ENCODE peak calls at places on chromosomes 1 and 21, in nine cellular contexts. H, O, Y, K, X, S, V, R and W are unnamed samples.
A peak's percentile ranks its signal among the peaks of the same experiment; 100 is the strongest.

GRCh38 chr1:86868477-86868876 is 45.4 kb downstream of the SELENOF start:
- DNase-seq in H (no peak), O (no peak), Y (no peak), K (peak; percentile 49), X (no peak), S (no peak), V (no peak), R (peak; percentile 15), W (no peak)

GRCh38 chr1:172244865-172245264 is 175.6 kb upstream of the C1orf105 start:
- DNase-seq in H (no peak), O (no peak), Y (no peak), K (no peak), X (no peak), S (no peak), V (no peak), R (no peak), W (no peak)

GRCh38 chr1:209643295-209644020 is 8.8 kb downstream of the LAMB3 start:
- DNase-seq in H (no peak), O (no peak), Y (peak; percentile 81), K (peak; percentile 61), X (no peak), S (no peak), V (no peak), R (no peak), W (no peak)

GRCh38 chr21:45253180-45253579 is 34.5 kb downstream of the POFUT2 start:
- DNase-seq in H (no peak), O (no peak), Y (no peak), K (peak; percentile 11), X (peak; percentile 31), S (no peak), V (peak; percentile 41), R (peak; percentile 22), W (peak; percentile 6)

GRCh38 chr1:224510880-224511645 is 76.5 kb upstream of the WDR26 start:
- DNase-seq in H (no peak), O (no peak), Y (no peak), K (no peak), X (no peak), S (no peak), V (no peak), R (peak; percentile 70), W (no peak)

GRCh38 chr1:53175302-53175913 is 21.2 kb upstream of the CPT2 start:
- DNase-seq in H (no peak), O (no peak), Y (no peak), K (no peak), X (no peak), S (no peak), V (no peak), R (peak; percentile 29), W (no peak)

GRCh38 chr21:42456457-42456856 is 39.6 kb downstream of the RSPH1 start:
- DNase-seq in H (no peak), O (no peak), Y (no peak), K (no peak), X (no peak), S (no peak), V (peak; percentile 62), R (peak; percentile 24), W (no peak)

GRCh38 chr1:234612352-234613127 is 2.6 kb upstream of the IRF2BP2 start:
- DNase-seq in H (peak; percentile 94), O (peak; percentile 86), Y (peak; percentile 89), K (peak; percentile 100), X (peak; percentile 86), S (peak; percentile 80), V (peak; percentile 91), R (peak; percentile 99), W (peak; percentile 51)

GRCh38 chr1:1573843-1574720 is 581 bp downstream of the SSU72 start:
- DNase-seq in H (peak; percentile 80), O (no peak), Y (peak; percentile 63), K (peak; percentile 62), X (peak; percentile 67), S (peak; percentile 90), V (peak; percentile 92), R (peak; percentile 64), W (no peak)
- TF ChIP-seq CTCF in H (no peak), O (peak; percentile 58), Y (peak; percentile 5), K (no peak), X (no peak), S (no peak), V (no peak), R (peak; percentile 13), W (peak; percentile 42)

GRCh38 chr1:35190784-35191183 is 2.2 kb downstream of the SFPQ start:
- DNase-seq in H (no peak), O (no peak), Y (no peak), K (no peak), X (no peak), S (no peak), V (no peak), R (no peak), W (no peak)

GRCh38 chr1:35188578-35189392 is 4.2 kb downstream of the SFPQ start:
- DNase-seq in H (peak; percentile 30), O (no peak), Y (no peak), K (no peak), X (no peak), S (no peak), V (no peak), R (no peak), W (no peak)

GRCh38 chr1:35192853-35193664 is at the start of gene SFPQ:
- DNase-seq in H (peak; percentile 99), O (peak; percentile 97), Y (peak; percentile 95), K (peak; percentile 99), X (peak; percentile 99), S (peak; percentile 96), V (peak; percentile 95), R (peak; percentile 100), W (peak; percentile 97)

GRCh38 chr1:35191429-35192055 is 1.4 kb downstream of the SFPQ start:
- DNase-seq in H (no peak), O (no peak), Y (no peak), K (no peak), X (no peak), S (no peak), V (no peak), R (no peak), W (no peak)

DNA sequence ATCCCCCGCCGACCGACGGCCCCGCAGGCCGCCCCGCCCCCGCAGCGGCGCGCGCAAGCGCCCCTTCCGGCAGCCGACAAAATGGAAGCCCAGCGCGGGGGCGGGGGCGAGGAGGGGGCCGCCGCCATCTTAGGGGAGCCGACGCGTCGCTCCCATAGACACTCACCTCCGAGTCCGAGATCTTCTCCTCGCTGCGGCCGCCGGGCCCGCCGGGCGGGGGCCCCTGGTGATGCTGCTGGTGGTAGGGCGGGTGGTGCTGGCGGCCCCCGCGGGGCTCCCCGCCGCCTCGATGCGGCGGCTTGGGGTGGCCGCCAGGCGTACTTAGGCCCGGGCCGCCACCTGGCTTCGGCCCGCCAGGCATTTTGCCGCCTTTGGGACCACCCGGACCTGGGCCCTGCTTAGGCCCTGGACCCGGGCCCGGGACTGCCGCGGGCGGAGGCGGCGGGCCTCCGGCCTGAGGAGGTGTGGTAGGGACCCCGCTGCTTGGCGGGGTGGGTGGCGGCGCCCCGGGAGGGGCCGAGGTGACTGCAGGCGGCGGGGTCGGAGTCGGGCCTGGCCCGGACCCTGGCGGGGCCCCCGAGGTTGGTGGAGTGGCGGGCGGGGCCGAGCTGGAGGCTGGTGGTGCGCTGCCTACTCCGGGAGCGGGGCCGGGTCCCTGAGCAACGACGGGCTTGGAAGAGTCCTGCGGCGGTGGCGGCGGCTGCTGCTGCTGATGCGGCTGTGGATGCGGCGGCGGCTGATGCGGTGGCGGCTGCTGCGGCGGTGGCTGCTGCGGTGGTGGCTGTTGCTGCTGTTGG is 691 bp downstream of the SFPQ start:
- DNase-seq in H (peak; percentile 90), O (peak; percentile 88), Y (peak; percentile 88), K (peak; percentile 79), X (peak; percentile 91), S (peak; percentile 94), V (peak; percentile 97), R (peak; percentile 77), W (peak; percentile 75)
- TF ChIP-seq CTCF in H (no peak), O (peak; percentile 47), Y (peak; percentile 30), K (peak; percentile 15), X (no peak), S (no peak), V (no peak), R (no peak), W (peak; percentile 43)

GRCh38 chr1:3650248-3651010 is 526 bp upstream of the WRAP73 start:
- DNase-seq in H (no peak), O (no peak), Y (no peak), K (no peak), X (no peak), S (peak; percentile 39), V (peak; percentile 81), R (no peak), W (no peak)

GRCh38 chr1:3651011-3651938 is 1.0 kb upstream of the TP73 start:
- DNase-seq in H (no peak), O (no peak), Y (no peak), K (no peak), X (no peak), S (peak; percentile 53), V (peak; percentile 80), R (peak; percentile 9), W (no peak)

GRCh38 chr1:3646596-3646995 is 3.3 kb downstream of the WRAP73 start:
- DNase-seq in H (no peak), O (no peak), Y (no peak), K (no peak), X (no peak), S (no peak), V (peak; percentile 39), R (no peak), W (no peak)

GRCh38 chr1:3651939-3652537 is at the start of gene TP73:
- DNase-seq in H (no peak), O (no peak), Y (no peak), K (no peak), X (no peak), S (peak; percentile 47), V (peak; percentile 82), R (no peak), W (no peak)

GRCh38 chr1:3649342-3650247 is at the start of gene WRAP73:
- DNase-seq in H (peak; percentile 95), O (no peak), Y (peak; percentile 90), K (peak; percentile 87), X (peak; percentile 85), S (peak; percentile 94), V (peak; percentile 95), R (peak; percentile 92), W (peak; percentile 80)
- TF ChIP-seq CTCF in H (no peak), O (peak; percentile 22), Y (peak; percentile 23), K (no peak), X (no peak), S (peak; percentile 42), V (no peak), R (no peak), W (peak; percentile 33)

GRCh38 chr1:38870996-38871395 is 2.2 kb downstream of the MYCBP start:
- DNase-seq in H (no peak), O (no peak), Y (no peak), K (no peak), X (no peak), S (no peak), V (no peak), R (no peak), W (no peak)

GRCh38 chr1:38872401-38873026 is 634 bp downstream of the MYCBP start:
- DNase-seq in H (no peak), O (no peak), Y (no peak), K (no peak), X (no peak), S (no peak), V (no peak), R (peak; percentile 8), W (no peak)

GRCh38 chr1:38875811-38876210 is 2.7 kb upstream of the MYCBP start:
- DNase-seq in H (no peak), O (no peak), Y (no peak), K (no peak), X (no peak), S (no peak), V (no peak), R (no peak), W (no peak)

DNA sequence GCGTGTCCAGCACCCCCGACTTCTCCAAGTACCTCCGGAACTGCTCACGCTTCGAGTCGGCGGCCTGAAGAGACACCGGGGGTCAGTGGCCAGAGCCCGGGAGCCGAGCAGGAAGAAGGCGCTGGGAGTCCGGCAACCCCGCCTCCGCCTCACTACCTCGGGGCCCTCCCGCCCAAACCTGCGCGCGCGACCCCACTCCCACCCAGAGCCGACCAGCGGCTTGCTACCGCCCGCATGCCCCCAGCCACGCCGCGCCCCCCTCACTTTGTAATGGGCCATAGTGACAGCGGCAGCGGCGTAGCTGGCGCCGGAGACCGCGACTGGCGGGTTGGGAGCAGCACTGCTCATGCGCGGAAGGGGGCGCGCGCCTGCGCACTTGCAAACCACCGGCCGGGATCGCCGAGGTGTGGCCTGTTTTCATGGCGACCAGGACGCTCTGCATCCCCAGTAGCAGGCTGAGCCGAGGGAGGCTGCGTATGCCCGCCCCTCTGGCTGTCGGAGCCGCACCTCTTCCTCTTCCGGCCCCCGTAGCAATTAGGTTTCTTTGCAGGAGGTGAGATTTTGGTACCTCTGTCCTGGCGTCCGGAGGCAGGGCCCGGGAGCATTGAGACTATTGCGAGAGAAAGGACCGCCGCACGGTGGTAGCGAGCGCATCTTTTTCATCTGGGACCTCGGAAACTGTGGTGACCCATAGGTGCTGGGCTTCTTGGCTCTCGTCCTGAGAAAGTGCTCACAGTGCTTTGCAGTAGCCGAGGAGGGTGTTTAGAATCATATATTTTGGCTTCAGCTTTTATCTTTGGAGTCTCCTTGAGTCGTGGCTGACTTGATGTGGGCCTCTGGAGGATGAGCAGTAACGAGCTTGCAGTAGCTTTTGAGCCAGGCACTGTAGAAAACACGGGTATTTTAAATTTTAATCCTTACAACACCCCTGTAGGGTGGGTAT is at the start of gene MYCBP:
- DNase-seq in H (peak; percentile 97), O (peak; percentile 98), Y (peak; percentile 94), K (peak; percentile 96), X (peak; percentile 99), S (peak; percentile 99), V (peak; percentile 99), R (peak; percentile 95), W (peak; percentile 94)
- TF ChIP-seq CTCF in H (no peak), O (no peak), Y (peak; percentile 43), K (no peak), X (peak; percentile 50), S (no peak), V (peak; percentile 15), R (no peak), W (peak; percentile 25)